ENCODE peak calls at places on chromosomes 1 and 21, in six cellular contexts. E is ascending aorta; T is endodermal cell; K is CD8-positive, alpha-beta T cell; Q is right lobe of liver; G is aorta. O is an unnamed sample.
A peak's percentile ranks its signal among the peaks of the same experiment; 100 is the strongest.

GRCh38 chr21:45334134-45334533 is 46.4 kb upstream of the POFUT2 start:
- DNase-seq in E (no peak), K (no peak), G (no peak), Q (peak; percentile 12), T (no peak), O (no peak)

GRCh38 chr21:45942755-45943629 is 38.6 kb upstream of the COL6A1 start:
- DNase-seq in G (no peak), E (no peak), Q (no peak), K (no peak), T (no peak), O (no peak)

GRCh38 chr1:151887028-151887427 is 22.3 kb downstream of the THEM4 start:
- DNase-seq in E (no peak), G (no peak), K (no peak), Q (no peak), T (no peak), O (no peak)

GRCh38 chr1:235632538-235633219 is 16.9 kb downstream of the GNG4 start:
- DNase-seq in G (no peak), K (no peak), T (no peak), Q (no peak), E (no peak), O (no peak)

GRCh38 chr21:42088658-42089057 is 17.5 kb downstream of the UMODL1 start:
- DNase-seq in Q (no peak), T (no peak), K (no peak), G (no peak), E (no peak), O (no peak)

GRCh38 chr1:247433922-247434476 is 18.0 kb downstream of the NLRP3 start:
- DNase-seq in E (no peak), Q (no peak), T (no peak), G (no peak), K (no peak), O (no peak)

GRCh38 chr1:8134546-8135235 is 108.6 kb upstream of the ERRFI1 start:
- DNase-seq in E (no peak), Q (no peak), G (no peak), T (no peak), K (no peak), O (no peak)

GRCh38 chr1:179825798-179826460 is 51.7 kb downstream of the TOR1AIP2 start:
- DNase-seq in E (no peak), G (no peak), K (no peak), Q (no peak), T (peak; percentile 54), O (no peak)

GRCh38 chr1:156898971-156899657 is 5.6 kb downstream of the PEAR1 start:
- DNase-seq in E (no peak), K (no peak), G (no peak), T (no peak), Q (no peak), O (no peak)

DNA sequence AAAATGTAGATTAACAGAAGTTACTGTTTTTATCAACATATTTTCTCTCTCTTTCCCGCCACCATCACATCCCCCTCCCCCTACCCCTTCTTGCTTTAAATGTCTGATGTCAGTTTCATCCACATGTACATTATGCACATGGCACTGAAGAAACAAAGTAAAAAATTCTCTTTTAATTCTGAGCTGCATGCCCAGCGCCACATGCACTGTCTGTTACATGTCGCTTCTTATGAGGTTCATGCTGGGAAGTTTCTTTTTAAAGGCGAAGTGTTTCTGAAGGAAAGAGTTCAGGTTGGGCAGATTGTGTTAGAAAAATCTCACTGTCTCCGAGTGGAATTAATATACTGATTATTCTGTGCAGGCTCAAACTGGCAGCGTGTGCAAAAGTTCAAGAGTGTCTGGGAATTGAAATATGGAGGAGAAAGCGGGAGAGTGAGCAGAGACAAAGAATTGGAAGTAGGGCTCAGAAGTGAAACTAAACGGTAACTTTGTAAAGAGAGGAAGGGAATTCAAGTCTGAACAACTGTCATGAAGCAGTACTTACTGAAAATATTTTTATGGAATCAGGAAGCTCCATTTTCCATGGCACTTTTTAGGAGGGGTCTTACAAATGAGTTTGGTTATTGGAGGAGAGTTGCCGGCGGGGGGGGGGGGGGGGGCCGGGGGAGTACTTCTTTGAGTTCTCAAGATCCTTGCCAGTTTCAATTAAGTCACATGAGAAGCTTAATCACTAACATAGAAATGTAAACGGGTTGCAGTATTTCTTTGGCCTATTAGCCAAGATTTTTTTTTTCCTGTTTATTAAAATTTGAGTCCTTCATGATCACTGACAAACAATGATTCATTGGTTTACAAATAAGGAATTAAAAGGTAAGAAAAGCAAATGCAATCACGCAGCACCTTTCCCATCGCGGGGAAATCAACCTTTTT is 217.7 kb downstream of the SDCCAG8 start:
- DNase-seq in K (no peak), Q (no peak), G (no peak), T (peak; percentile 27), E (no peak), O (no peak)
- H3K4me3 ChIP-seq in K (peak overlapping the region; percentile 10), Q (no peak overlapping the region), G (peak overlapping the region; percentile 28), T (no peak overlapping the region), E (peak overlapping the region; percentile 30), O (no peak overlapping the region)

GRCh38 chr1:183025782-183026774 is 2.9 kb downstream of the LAMC1 start:
- DNase-seq in K (no peak), E (no peak), Q (no peak), T (no peak), G (no peak), O (no peak)

GRCh38 chr1:183022202-183023145 is 746 bp upstream of the LAMC1 start:
- DNase-seq in G (peak; percentile 90), E (peak; percentile 68), T (peak; percentile 92), Q (peak; percentile 81), K (peak; percentile 8), O (no peak)

GRCh38 chr1:183023601-183024351 is 556 bp downstream of the LAMC1 start:
- DNase-seq in T (peak; percentile 95), G (peak; percentile 62), Q (peak; percentile 92), E (no peak), K (peak; percentile 16), O (no peak)

GRCh38 chr1:183023146-183023600 is at the start of gene LAMC1:
- DNase-seq in E (no peak), G (peak; percentile 74), Q (peak; percentile 79), K (peak; percentile 6), T (peak; percentile 96), O (no peak)

DNA sequence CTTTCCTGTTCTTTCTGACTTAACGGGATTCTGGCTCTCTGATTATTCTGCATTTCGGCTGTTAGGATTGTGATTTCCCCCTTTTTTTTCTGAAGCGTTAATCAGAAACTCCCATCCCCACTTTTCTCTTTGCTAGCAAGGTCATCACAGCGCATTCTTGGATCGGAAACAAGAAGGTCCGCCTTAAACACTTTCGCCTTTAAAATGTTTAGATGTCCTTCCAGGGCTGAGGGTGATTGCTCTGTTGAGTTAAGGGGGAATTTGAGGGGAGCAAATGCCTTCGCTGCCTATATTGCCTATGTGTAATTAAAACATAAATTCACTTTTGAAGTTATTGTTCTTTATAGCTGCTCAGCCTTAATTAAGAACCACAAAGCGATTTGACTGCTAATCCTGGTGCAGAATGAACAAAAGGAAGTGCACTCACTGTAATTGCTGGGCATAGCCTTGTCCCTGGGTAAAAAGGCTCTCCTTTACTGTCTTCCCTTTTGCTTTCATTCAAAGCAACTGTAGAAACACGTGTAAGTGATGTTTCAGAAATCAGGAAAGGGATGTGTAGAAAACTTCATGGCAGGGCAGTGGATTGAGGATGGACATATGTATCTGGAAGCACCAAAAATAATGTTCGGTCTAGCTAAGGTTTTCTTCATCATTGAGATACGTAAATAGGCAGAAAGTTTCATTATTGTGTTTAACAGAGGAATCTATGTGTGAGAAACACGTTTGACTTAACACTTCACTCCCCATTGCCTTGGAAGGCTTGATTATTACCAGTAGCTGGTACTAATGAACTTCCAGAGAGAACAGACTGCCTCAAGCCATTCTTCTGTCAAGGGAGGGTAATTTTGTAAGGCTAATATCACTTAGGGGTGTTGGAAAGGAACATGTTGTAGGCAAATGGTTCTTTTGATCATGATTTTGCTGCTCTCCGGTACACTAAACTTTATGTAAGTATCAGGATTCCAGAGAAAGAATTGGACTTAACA is 1.4 kb downstream of the LAMC1 start:
- DNase-seq in T (no peak), Q (no peak), E (no peak), G (no peak), K (no peak), O (no peak)
- H3K4me3 ChIP-seq in T (peak overlapping the region; percentile 87), Q (peak overlapping the region; percentile 75), E (peak overlapping the region; percentile 100), G (peak overlapping the region; percentile 85), K (peak overlapping the region; percentile 27), O (no peak overlapping the region)

DNA sequence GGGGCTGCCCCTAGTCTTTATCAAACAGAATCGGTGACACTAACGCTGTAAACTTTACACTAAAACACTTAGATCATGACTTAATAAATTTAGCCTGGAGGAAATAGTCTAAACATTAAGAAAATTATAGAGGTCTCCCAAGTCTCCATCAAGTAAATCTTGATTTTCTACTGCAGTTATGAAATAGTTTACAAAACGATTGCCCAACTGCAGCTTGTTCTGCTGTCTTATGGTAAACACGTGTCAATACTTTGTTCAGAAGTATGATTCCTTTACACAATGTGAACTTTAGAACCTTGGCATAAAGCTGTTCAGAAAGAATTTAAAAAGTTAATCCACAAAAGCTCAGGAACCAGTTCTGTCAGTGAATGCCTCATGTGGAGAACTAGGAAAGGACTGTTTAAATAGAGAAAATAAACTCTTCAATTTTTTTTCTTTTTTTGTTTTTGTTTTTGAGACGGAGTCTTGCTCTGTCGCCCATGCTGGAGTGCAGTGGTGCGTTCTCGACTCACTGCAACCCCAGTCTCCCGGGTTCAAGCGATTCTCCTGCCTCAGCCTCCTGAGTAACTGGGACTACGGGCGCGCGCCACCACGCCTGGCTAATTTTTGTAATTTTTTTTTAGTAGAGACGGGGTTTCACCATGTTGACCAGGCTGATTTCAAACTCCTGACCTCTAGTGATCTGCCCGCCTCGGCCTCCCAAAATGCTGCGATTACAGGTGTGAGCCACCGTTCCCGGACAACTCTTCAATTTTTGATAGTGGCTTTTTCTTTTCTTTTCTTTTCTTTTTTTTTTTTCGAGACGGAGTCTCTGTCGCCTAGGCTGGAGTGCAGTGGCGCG is 1.6 kb downstream of the DDI2 start:
- DNase-seq in T (no peak), K (no peak), E (no peak), G (no peak), Q (no peak), O (no peak)
- H3K4me3 ChIP-seq in T (peak overlapping the region; percentile 99), K (peak overlapping the region; percentile 89), E (peak overlapping the region; percentile 95), G (peak overlapping the region; percentile 11), Q (peak overlapping the region; percentile 99), O (peak overlapping the region; percentile 79)

DNA sequence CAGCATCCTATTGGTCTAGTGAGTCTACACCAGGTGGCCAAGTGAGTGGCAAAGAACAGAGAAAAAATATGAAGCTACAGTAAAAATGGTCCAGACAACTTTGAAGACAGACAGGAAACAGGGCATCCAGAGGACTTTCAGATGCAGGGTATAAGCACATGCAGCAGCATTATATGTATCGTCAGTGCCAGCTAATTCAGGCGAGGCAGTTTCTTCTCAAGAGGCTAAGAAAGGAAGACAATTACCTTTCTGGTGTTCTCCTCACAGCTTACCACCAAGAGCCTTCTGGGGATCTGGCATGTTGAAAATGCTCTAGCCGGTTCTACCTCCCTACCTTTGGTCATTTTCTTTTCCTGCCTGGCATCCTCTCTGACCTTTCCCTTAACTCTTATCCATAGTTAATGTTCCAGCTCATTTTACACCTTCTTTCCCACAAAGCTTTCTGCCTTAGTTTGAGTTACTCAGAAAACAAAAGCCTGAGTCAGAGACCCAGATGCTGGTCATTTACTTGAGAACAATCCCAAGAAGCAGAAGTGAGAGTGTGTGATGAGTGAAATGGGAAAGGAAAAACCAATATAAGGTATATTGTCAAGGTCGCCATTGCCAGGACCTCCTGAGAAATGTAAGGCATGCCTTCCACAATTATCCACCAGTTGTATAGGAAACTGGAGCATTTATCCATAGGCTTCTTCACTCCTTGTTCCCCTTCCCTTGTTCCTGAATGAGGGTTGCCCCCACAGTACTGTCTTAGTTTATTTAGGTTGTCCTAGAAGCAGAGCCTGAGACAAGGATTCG is 444.1 kb downstream of the PLPP3 start:
- DNase-seq in T (no peak), G (no peak), K (no peak), E (no peak), Q (no peak), O (no peak)
- H3K4me3 ChIP-seq in T (no peak overlapping the region), G (no peak overlapping the region), K (no peak overlapping the region), E (no peak overlapping the region), Q (no peak overlapping the region), O (no peak overlapping the region)